ENCODE peak calls at places on chromosomes 3 and 15, in four cellular contexts. C is GM12878, N is HepG2, D is K562. E is an unnamed sample.

GRCh38 chr15:42094512-42094963 is at the start of gene PLA2G4D:
- DNase-seq in D (no peak), C (no peak), N (no peak), E (no peak)

GRCh38 chr3:186923241-186923640 is 7.1 kb upstream of the ST6GAL1 start:
- DNase-seq in N (no peak), C (no peak), D (no peak), E (no peak)

GRCh38 chr3:9810846-9811245 is 784 bp downstream of the TTLL3 start:
- DNase-seq in C (no peak), D (no peak), N (no peak), E (no peak)

GRCh38 chr3:159451067-159451466 is 537.6 kb upstream of the IL12A start:
- DNase-seq in N (peak; percentile 1), C (no peak), D (no peak), E (no peak)

GRCh38 chr3:191136347-191136746 is 62.7 kb upstream of the OSTN start:
- DNase-seq in N (peak; percentile 18), D (no peak), C (no peak), E (peak; percentile 4)

GRCh38 chr3:195001261-195001660 is 269.7 kb downstream of the XXYLT1 start:
- DNase-seq in D (no peak), C (no peak), N (no peak), E (no peak)

GRCh38 chr3:168034152-168034928 is 61.4 kb downstream of the GOLIM4 start:
- DNase-seq in C (no peak), N (no peak), D (peak; percentile 17), E (no peak)

GRCh38 chr3:129034650-129035049 is 25.9 kb upstream of the GP9 start:
- DNase-seq in D (peak; percentile 44), N (no peak), C (no peak), E (peak; percentile 55)

GRCh38 chr15:68802373-68802772 is 18.3 kb downstream of the ANP32A start:
- DNase-seq in C (no peak), D (no peak), N (no peak), E (no peak)

DNA sequence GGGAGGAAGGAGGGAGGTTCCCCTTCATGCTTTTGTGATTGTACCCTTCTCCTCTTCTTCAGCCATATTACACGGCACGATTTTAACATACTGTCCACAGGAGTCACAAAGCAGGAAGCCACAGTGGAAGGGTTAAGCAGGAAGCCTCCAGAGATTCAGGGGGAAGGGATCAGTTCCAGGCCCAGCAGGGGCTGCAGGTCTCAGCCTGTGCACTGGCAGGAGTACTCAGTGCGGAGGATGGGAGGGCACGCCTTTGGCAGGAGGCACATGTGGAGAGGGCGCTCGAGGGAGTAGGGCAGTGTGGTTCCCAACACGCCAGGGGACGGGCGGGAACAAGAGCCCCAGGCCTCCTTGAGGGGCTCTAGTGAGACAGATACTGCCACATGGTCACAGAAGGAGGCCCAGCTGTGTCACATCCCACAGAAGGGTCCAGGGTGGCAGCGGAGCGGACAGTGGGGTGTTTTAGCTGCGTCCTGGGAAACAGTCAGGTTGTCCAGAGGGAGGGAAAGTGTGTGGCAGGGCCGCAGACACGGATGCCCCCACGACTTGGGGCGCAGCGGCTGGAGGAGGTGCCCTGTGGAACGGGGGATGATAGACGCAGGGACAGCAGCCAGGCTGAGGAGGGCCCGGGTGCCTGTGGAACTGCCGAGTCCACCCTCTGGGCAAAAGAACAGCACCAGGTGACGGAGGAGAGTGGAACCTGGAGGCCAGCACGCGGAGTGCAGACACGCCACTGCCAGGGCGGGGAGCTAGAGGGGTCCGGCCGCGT is 77.5 kb downstream of the CHSY1 start:
- DNase-seq in N (no peak), C (no peak), D (no peak), E (no peak)
- TF ChIP-seq TARDBP in N (no peak), C (no peak), D (no peak), E (no peak)

GRCh38 chr3:31634485-31634884 is 101.8 kb downstream of the STT3B start:
- DNase-seq in C (no peak), D (no peak), N (no peak), E (no peak)
- TF ChIP-seq TARDBP in C (no peak), D (no peak), N (no peak), E (no peak)

GRCh38 chr3:184741798-184742675 is 30.2 kb upstream of the MAGEF1 start:
- DNase-seq in C (no peak), D (peak; percentile 73), N (no peak), E (no peak)

GRCh38 chr3:184740509-184741258 is 28.8 kb upstream of the MAGEF1 start:
- DNase-seq in N (no peak), D (no peak), C (no peak), E (no peak)

GRCh38 chr3:184741259-184741556 is 29.3 kb upstream of the MAGEF1 start:
- DNase-seq in D (no peak), N (no peak), C (no peak), E (no peak)

GRCh38 chr3:184743248-184743647 is 31.4 kb upstream of the MAGEF1 start:
- DNase-seq in D (no peak), N (no peak), C (no peak), E (no peak)

GRCh38 chr3:184742676-184743135 is 30.8 kb upstream of the MAGEF1 start:
- DNase-seq in N (no peak), C (no peak), D (peak; percentile 63), E (no peak)
- TF ChIP-seq TARDBP in N (no peak), C (no peak), D (no peak), E (no peak)

GRCh38 chr3:69741057-69741830 is 2.0 kb downstream of the MITF start:
- DNase-seq in C (no peak), D (no peak), N (no peak), E (no peak)
- TF ChIP-seq TARDBP in C (no peak), D (no peak), N (no peak), E (no peak)

GRCh38 chr15:79090487-79091203 is at the start of gene RASGRF1:
- DNase-seq in D (no peak), C (no peak), N (no peak), E (peak; percentile 56)
- TF ChIP-seq TARDBP in D (no peak), C (no peak), N (no peak), E (no peak)

GRCh38 chr3:20043825-20044224 is 3.6 kb downstream of the KAT2B start:
- DNase-seq in D (no peak), C (no peak), N (no peak), E (no peak)
- TF ChIP-seq TARDBP in D (no peak), C (no peak), N (no peak), E (no peak)

DNA sequence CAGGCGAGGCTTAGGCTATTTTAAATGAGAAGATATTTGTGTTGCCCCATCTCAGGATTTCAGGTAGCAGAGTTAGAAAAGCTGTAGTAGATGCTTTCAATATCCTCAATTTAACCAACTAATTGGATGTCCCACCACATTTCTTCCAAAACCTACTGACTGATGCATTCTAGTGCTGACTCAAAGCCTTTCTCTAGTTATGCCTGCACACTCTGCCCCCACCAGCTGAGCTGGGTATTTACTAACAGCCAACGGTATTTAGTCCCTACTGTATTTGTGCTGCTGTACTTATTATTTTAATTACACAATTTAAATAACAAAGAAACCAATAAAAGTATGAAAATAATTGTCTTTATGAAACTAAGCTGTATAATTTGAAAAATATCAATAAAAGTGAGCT is 139.5 kb downstream of the OSBPL10 start:
- DNase-seq in N (no peak), D (no peak), C (no peak), E (no peak)
- TF ChIP-seq TARDBP in N (no peak), D (no peak), C (no peak), E (no peak)

GRCh38 chr15:51126842-51127241 is 32.1 kb upstream of the TNFAIP8L3 start:
- DNase-seq in N (no peak), C (no peak), D (no peak), E (no peak)
- TF ChIP-seq TARDBP in N (no peak), C (no peak), D (no peak), E (no peak)

DNA sequence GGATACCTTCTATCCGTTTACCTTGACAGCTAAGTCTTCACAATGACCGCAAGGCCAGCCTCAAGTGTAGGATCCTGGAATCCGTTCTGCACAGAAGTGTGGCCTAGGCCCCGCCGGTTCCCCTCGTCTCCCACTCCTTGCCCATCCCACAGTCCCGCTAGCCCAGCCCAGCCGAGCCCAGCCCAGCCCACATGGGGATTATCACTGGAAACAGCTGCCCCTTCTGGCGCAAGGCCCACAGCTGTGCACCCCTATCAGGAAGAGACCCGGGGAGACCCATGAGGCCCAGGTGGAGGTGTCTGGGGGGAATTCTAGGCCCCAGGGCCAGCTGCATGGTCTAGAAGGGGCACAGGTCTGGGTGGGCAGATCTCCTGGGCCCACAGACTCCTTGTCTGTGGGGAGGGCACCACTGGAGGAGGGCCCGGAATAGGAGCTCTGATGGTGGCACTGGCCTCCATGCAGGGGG is 27.9 kb upstream of the KLF13 start:
- DNase-seq in N (no peak), D (peak; percentile 42), C (no peak), E (no peak)
- TF ChIP-seq TARDBP in N (no peak), D (no peak), C (no peak), E (no peak)

E was measured in HEK293T.